ENCODE peak calls at places on chromosomes 16 and 17, in six cellular contexts. W is MM.1S; U is CD8-positive, alpha-beta T cell; I is cardiac muscle cell; A is fibroblast of lung; J is colonic mucosa. X is an unnamed sample.

GRCh38 chr17:38730526-38731379 is 612 bp downstream of the CISD3 start:
- DNase-seq in I (peak; percentile 70), A (peak; percentile 62), J (peak; percentile 95), W (peak; percentile 27), U (no peak), X (no peak)

GRCh38 chr17:72297326-72298115 is 176.7 kb downstream of the SOX9 start:
- DNase-seq in W (no peak), U (no peak), J (no peak), A (peak; percentile 42), I (peak; percentile 61), X (no peak)

GRCh38 chr16:49821614-49822282 is 34.2 kb downstream of the ZNF423 start:
- DNase-seq in I (peak; percentile 35), U (no peak), W (no peak), A (no peak), J (no peak), X (no peak)

GRCh38 chr17:18027280-18027679 is 11.7 kb downstream of the ATPAF2 start:
- DNase-seq in J (no peak), A (no peak), I (peak; percentile 19), W (no peak), U (no peak), X (no peak)

GRCh38 chr16:31877876-31878642 is 4.5 kb downstream of the ZNF267 start:
- DNase-seq in J (no peak), A (no peak), I (no peak), U (no peak), W (no peak), X (peak; percentile 43)

GRCh38 chr16:29687755-29688154 is 8.8 kb downstream of the QPRT start:
- DNase-seq in A (no peak), W (no peak), I (no peak), J (no peak), U (no peak), X (no peak)

GRCh38 chr17:33452797-33453196 is 159.7 kb upstream of the ASIC2 start:
- DNase-seq in W (no peak), U (no peak), I (no peak), A (no peak), J (no peak), X (no peak)

GRCh38 chr16:23991044-23991443 is 155.3 kb downstream of the PRKCB start:
- DNase-seq in W (no peak), A (no peak), U (no peak), I (no peak), J (no peak), X (no peak)

GRCh38 chr17:48385303-48385702 is 44.7 kb downstream of the SKAP1 start:
- DNase-seq in J (no peak), A (no peak), I (no peak), U (no peak), W (no peak), X (no peak)

GRCh38 chr16:78277374-78277773 is 177.9 kb downstream of the WWOX start:
- DNase-seq in U (no peak), W (no peak), A (no peak), J (no peak), I (no peak), X (no peak)

GRCh38 chr17:49456172-49456965 is 38.7 kb upstream of the NGFR start:
- DNase-seq in J (no peak), U (no peak), W (no peak), I (peak; percentile 96), A (peak; percentile 77), X (no peak)

GRCh38 chr17:39364236-39365025 is 37.0 kb downstream of the FBXL20 start:
- DNase-seq in U (no peak), I (no peak), A (no peak), W (no peak), J (no peak), X (no peak)

GRCh38 chr16:87434146-87434667 is 42.1 kb downstream of the MAP1LC3B start:
- DNase-seq in A (no peak), I (no peak), J (no peak), W (no peak), U (no peak), X (no peak)

GRCh38 chr17:76869209-76869877 is 1.1 kb downstream of the MGAT5B start:
- DNase-seq in A (no peak), W (no peak), I (no peak), J (no peak), U (no peak), X (no peak)

GRCh38 chr17:52106638-52107261 is 51.8 kb downstream of the CA10 start:
- DNase-seq in J (peak; percentile 48), U (no peak), W (peak; percentile 53), I (peak; percentile 50), A (peak; percentile 6), X (peak; percentile 10)

GRCh38 chr16:20383106-20384029 is 21.2 kb downstream of the PDILT start:
- DNase-seq in A (peak; percentile 46), I (peak; percentile 76), J (peak; percentile 74), W (peak; percentile 59), U (no peak), X (peak; percentile 34)

GRCh38 chr16:57229079-57229478 is 16.0 kb upstream of the ARL2BP start:
- DNase-seq in I (no peak), W (no peak), A (no peak), U (no peak), J (no peak), X (no peak)

GRCh38 chr17:9801505-9801904 is 10.1 kb upstream of the DHRS7C start:
- DNase-seq in A (no peak), U (no peak), W (no peak), J (no peak), I (no peak), X (no peak)

GRCh38 chr17:9802701-9803100 is 11.3 kb upstream of the DHRS7C start:
- DNase-seq in J (no peak), I (no peak), U (no peak), W (no peak), A (no peak), X (no peak)

GRCh38 chr17:9798724-9799123 is 7.3 kb upstream of the DHRS7C start:
- DNase-seq in J (no peak), W (no peak), U (no peak), I (peak; percentile 10), A (no peak), X (no peak)

GRCh38 chr17:9805769-9806168 is 14.4 kb upstream of the DHRS7C start:
- DNase-seq in J (no peak), A (no peak), U (no peak), W (no peak), I (no peak), X (no peak)

DNA sequence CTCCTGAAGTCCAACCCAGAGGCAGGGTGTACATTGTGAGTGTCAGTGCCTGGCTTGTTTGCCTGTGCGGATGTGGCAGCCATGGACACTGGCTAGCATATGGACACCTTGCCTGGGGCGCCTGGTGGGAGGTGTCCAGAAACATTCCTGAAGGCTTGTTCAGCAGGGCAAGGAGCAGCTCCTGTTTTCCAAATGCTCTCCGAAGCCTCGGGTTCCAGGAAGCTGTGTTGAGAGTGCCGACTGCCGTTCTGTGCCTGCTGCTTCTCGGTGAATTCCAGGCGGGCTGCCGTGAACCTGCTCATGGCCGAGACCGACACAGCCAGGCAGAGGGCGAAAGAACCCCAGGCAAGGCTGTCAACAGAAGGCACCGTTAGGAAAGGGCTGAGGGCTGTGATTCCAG is 10.9 kb upstream of the DHRS7C start:
- DNase-seq in J (no peak), W (no peak), U (no peak), A (no peak), I (peak; percentile 13), X (no peak)
- H3K36me3 ChIP-seq in J (no peaks in the 10 kb centered on the region), W (no peaks in the 10 kb centered on the region), U (no peaks in the 10 kb centered on the region), A (no peaks in the 10 kb centered on the region), I (no peaks in the 10 kb centered on the region), X (no peaks in the 10 kb centered on the region)

GRCh38 chr17:37230633-37231032 is 145.2 kb upstream of the C17orf78 start:
- DNase-seq in J (no peak), A (no peak), U (no peak), I (no peak), W (no peak), X (no peak)
- H3K36me3 ChIP-seq in J (peaks cover 9% of the 10 kb centered on the region), A (peaks cover 4% of the 10 kb centered on the region), U (peaks cover 7% of the 10 kb centered on the region), I (peaks cover 12% of the 10 kb centered on the region), W (no peaks in the 10 kb centered on the region), X (no peaks in the 10 kb centered on the region)

GRCh38 chr16:19374402-19374801 is 43.3 kb upstream of the TMC5 start:
- DNase-seq in I (no peak), U (no peak), W (no peak), A (no peak), J (no peak), X (no peak)
- H3K36me3 ChIP-seq in I (no peaks in the 10 kb centered on the region), U (no peaks in the 10 kb centered on the region), W (no peaks in the 10 kb centered on the region), A (no peaks in the 10 kb centered on the region), J (no peaks in the 10 kb centered on the region), X (no peaks in the 10 kb centered on the region)

GRCh38 chr17:82938486-82939212 is 98.8 kb upstream of the ZNF750 start:
- DNase-seq in U (no peak), A (no peak), I (no peak), J (no peak), W (no peak), X (no peak)

GRCh38 chr17:82939213-82940030 is 99.6 kb upstream of the ZNF750 start:
- DNase-seq in A (no peak), W (no peak), U (no peak), J (no peak), I (no peak), X (no peak)

GRCh38 chr17:82942166-82943130 is 102.6 kb upstream of the ZNF750 start:
- DNase-seq in W (no peak), I (no peak), J (no peak), A (no peak), U (no peak), X (no peak)

GRCh38 chr17:82941021-82942001 is 101.5 kb upstream of the ZNF750 start:
- DNase-seq in I (no peak), J (no peak), U (no peak), A (no peak), W (no peak), X (no peak)

GRCh38 chr17:82940226-82941020 is 100.6 kb upstream of the ZNF750 start:
- DNase-seq in I (no peak), U (no peak), W (no peak), A (no peak), J (no peak), X (no peak)
- H3K36me3 ChIP-seq in I (peaks cover 2% of the 10 kb centered on the region), U (peaks cover 45% of the 10 kb centered on the region), W (no peaks in the 10 kb centered on the region), A (peaks cover 18% of the 10 kb centered on the region), J (peaks cover 6% of the 10 kb centered on the region), X (peaks cover 61% of the 10 kb centered on the region)